ENCODE peak calls at places on chromosome 18, in nine cellular contexts. U is A549; H is CD8-positive, alpha-beta T cell; J is ascending aorta; Q is OCI-LY7; G is hepatocyte; O is coronary artery; B is right lobe of liver; Y is neural progenitor cell. K is an unnamed sample.

GRCh38 chr18:63152791-63153190 is 166.8 kb downstream of the BCL2 start:
- DNase-seq in O (no peak), Y (no peak), H (no peak), G (no peak), B (no peak), Q (no peak), U (no peak), J (no peak), K (no peak)

GRCh38 chr18:12768622-12769021 is 65.8 kb downstream of the PSMG2 start:
- DNase-seq in Y (no peak), Q (no peak), H (no peak), J (no peak), B (no peak), G (no peak), O (peak), U (no peak), K (no peak)

GRCh38 chr18:13019301-13019700 is 28.1 kb downstream of the CEP192 start:
- DNase-seq in U (no peak), J (no peak), G (no peak), Y (no peak), Q (no peak), O (no peak), B (no peak), H (no peak), K (no peak)

GRCh38 chr18:62768172-62768943 is 53.0 kb downstream of the PHLPP1 start:
- DNase-seq in Q (no peak), J (no peak), H (no peak), B (no peak), U (no peak), Y (no peak), G (no peak), O (no peak), K (no peak)

GRCh38 chr18:51064256-51064655 is 34.2 kb downstream of the SMAD4 start:
- DNase-seq in G (no peak), Y (no peak), U (no peak), Q (no peak), J (no peak), H (no peak), O (no peak), B (no peak), K (no peak)

GRCh38 chr18:69838620-69839411 is 108.9 kb downstream of the CD226 start:
- DNase-seq in B (no peak), H (no peak), G (no peak), J (no peak), Y (peak), U (peak), O (no peak), Q (peak), K (no peak)

GRCh38 chr18:23196119-23197004 is 61.1 kb downstream of the CABLES1 start:
- DNase-seq in B (no peak), J (no peak), G (peak), Y (no peak), U (no peak), H (no peak), Q (no peak), O (no peak), K (peak)

GRCh38 chr18:79405781-79406575 is 10.2 kb downstream of the NFATC1 start:
- DNase-seq in O (no peak), G (no peak), J (peak), B (peak), Y (no peak), U (no peak), Q (peak), H (peak), K (no peak)

GRCh38 chr18:23134780-23135678 is at the start of gene CABLES1:
- DNase-seq in Q (peak), B (peak), J (no peak), G (peak), U (peak), O (no peak), H (no peak), Y (peak), K (peak)

GRCh38 chr18:2758309-2758708 is 88.5 kb upstream of the EMILIN2 start:
- DNase-seq in O (no peak), U (no peak), Y (no peak), B (no peak), Q (no peak), H (no peak), J (no peak), G (no peak), K (no peak)

GRCh38 chr18:10938241-10938640 is 211.1 kb downstream of the PIEZO2 start:
- DNase-seq in H (no peak), G (no peak), J (no peak), B (no peak), O (no peak), Q (no peak), Y (no peak), U (no peak), K (no peak)

GRCh38 chr18:74083071-74083954 is 64.3 kb downstream of the FBXO15 start:
- DNase-seq in B (no peak), Y (no peak), Q (no peak), H (no peak), U (no peak), J (no peak), G (no peak), O (no peak), K (no peak)

GRCh38 chr18:6729247-6730091 is at the start of gene ARHGAP28:
- DNase-seq in B (peak), Q (no peak), U (peak), O (no peak), G (peak), J (no peak), H (no peak), Y (peak), K (peak)

GRCh38 chr18:31942301-31942998 is 478 bp downstream of the TRAPPC8 start:
- DNase-seq in Y (peak), U (peak), B (peak), O (peak), G (peak), Q (peak), H (no peak), J (no peak), K (peak)

GRCh38 chr18:39843546-39843945 is 2111.5 kb upstream of the PIK3C3 start:
- DNase-seq in H (no peak), B (no peak), O (no peak), J (no peak), U (no peak), Y (peak), Q (no peak), G (no peak), K (no peak)

GRCh38 chr18:9861933-9862332 is 23.8 kb upstream of the TXNDC2 start:
- DNase-seq in O (no peak), Y (no peak), B (no peak), Q (no peak), H (no peak), G (no peak), U (no peak), J (no peak), K (no peak)

GRCh38 chr18:48319796-48320638 is 89.2 kb downstream of the ZBTB7C start:
- DNase-seq in Q (no peak), B (no peak), U (no peak), J (no peak), G (peak), H (no peak), O (no peak), Y (no peak), K (peak)

GRCh38 chr18:61352611-61353010 is 19.4 kb downstream of the CDH20 start:
- DNase-seq in Y (no peak), H (no peak), G (no peak), O (no peak), B (no peak), U (no peak), J (no peak), Q (no peak), K (no peak)
- H3K27ac ChIP-seq in Y (no peak), H (no peak), G (no peak), O (no peak), B (no peak), U (no peak), J (no peak), Q (no peak), K (no peak)

GRCh38 chr18:58581265-58581664 is 47.6 kb downstream of the ALPK2 start:
- DNase-seq in H (no peak), O (no peak), J (no peak), Q (no peak), G (no peak), B (no peak), Y (no peak), U (peak), K (peak)

GRCh38 chr18:58586269-58586668 is 42.6 kb downstream of the ALPK2 start:
- DNase-seq in H (no peak), U (no peak), Q (no peak), G (no peak), Y (no peak), O (no peak), B (no peak), J (no peak), K (no peak)

GRCh38 chr18:58583569-58583968 is 45.3 kb downstream of the ALPK2 start:
- DNase-seq in O (no peak), G (no peak), Y (no peak), Q (no peak), H (no peak), U (no peak), B (no peak), J (no peak), K (no peak)

GRCh38 chr18:58586886-58587285 is 42.0 kb downstream of the ALPK2 start:
- DNase-seq in Y (no peak), H (no peak), B (no peak), G (no peak), J (no peak), U (no peak), O (no peak), Q (no peak), K (no peak)

DNA sequence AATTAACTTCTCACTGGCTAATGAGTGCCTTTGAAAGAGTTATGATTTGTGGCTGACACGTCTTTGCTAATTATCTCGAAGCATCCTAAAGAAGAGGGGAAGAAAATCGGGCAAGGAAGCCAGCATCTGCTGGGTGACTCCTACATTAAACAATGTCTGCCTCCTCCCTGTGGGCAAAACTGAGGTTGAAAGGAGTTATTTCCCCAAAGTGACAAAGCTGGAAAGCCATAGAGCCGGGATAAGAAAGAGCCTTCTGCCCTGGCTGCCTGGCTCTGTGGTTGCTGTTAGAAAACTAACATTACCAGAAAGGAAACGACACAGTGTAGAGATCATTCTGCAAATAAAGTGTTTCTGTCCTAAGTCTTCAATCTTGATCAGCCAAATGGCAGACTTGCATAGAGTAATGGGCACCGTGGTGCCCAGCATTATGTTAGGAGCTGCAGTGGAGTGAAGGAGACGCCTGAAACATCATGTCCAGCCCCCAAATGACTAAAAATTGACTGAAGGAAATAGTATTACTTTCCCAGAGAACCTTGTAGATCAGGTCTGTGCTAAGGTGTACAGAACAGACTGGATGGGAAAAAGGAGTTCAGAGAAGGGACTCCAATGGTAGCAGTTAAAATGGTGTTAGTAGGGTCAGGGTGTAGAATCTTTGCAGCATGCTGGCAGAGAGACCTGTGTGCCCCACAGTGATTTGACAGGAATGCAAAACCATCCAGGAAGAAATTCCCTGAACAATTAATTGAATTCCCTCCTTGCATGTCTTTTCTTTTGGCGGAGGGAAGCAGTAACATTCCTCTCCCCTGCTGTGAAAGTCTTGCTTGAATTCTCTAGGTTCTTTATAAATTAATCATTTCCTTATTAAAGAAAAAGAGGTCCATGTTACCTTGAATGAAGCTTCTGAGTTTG is 44.4 kb downstream of the ALPK2 start:
- DNase-seq in B (no peak), H (no peak), G (no peak), J (no peak), Q (no peak), O (no peak), U (peak), Y (peak), K (peak)
- TF ChIP-seq CTCF in B (no peak), H (no peak), G (no peak), J (no peak), Q (no peak), O (no peak), U (no peak), Y (no peak), K (no peak)

DNA sequence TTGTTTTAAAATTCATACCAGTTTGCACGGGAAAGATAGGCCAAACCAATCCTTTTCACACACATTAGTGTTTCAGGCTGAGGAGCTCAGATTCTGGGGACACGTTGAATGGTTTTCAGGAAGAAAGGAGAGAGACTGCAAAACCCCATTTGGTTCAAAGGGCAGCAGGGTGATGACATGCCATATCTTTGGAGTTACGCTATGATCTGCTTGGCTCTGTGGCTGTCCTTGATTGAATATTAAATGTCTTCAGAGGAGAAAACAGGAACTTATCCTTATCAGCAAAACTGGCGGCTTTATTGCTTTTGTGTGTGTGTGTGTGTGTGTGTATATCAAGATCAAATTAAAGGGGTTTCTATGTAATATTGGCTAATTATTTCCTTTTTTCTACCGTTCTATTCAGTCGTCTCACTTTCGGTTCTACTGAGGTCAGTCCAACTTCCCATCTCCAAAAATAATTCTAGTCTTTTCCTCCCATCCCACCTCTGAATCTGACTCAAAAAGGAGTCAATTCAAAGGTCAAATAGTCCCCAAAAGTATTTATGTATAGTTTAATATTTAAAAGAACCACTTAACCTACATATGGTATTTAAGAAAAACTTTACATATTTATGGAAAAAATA is 292.9 kb upstream of the CCDC68 start:
- DNase-seq in Y (peak), G (no peak), Q (no peak), H (no peak), U (no peak), O (no peak), B (no peak), J (no peak), K (peak)
- H3K4me3 ChIP-seq in Y (no peak), G (no peak), Q (no peak), H (no peak), U (no peak), O (peak), B (no peak), J (peak), K (no peak)

DNA sequence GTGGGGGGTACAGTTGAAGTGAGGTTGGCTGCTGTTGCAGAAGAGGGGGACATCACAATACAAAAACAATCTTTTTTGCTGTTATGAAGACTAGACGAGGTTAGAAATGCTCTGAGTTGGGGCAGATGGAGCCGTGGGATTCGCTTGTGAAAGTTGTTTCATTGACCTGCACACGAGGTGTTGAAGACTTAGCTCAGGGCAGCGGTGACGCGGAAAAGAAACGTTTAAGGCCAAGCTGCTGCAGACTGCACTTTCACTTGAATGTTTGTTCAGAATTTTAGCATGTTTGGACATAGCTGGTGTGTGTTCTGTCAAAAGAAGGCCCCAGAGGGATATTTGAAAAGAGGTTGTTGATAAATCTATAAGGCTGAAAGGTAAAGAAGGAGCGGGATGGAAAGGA is 46.3 kb downstream of the MTCL1 start:
- DNase-seq in J (no peak), O (peak), G (no peak), U (no peak), Y (no peak), H (no peak), Q (no peak), B (no peak), K (no peak)
- H3K27ac ChIP-seq in J (no peak), O (no peak), G (peak), U (peak), Y (no peak), H (no peak), Q (peak), B (no peak), K (no peak)

GRCh38 chr18:34764451-34764850 is 54.4 kb downstream of the DTNA start:
- DNase-seq in O (no peak), Y (no peak), B (no peak), Q (no peak), H (no peak), J (no peak), G (no peak), U (no peak), K (no peak)
- TF ChIP-seq CTCF in O (no peak), Y (no peak), B (no peak), Q (no peak), H (no peak), J (no peak), G (no peak), U (no peak), K (no peak)

K was measured in cardiac muscle cell.